ENCODE peak calls at places on chromosomes 16 and 17, in nine cellular contexts. Z is sigmoid colon, N is GM12878, O is AG04449, M is breast epithelium, P is heart right ventricle, T is H1, I is ascending aorta, S is A549. F is an unnamed sample.

GRCh38 chr17:82848022-82848592 is 8.3 kb upstream of the ZNF750 start:
- DNase-seq in M (peak; percentile 74), O (no peak), P (peak; percentile 50), N (no peak), I (no peak), S (no peak), T (no peak), Z (peak; percentile 84), F (peak; percentile 88)

GRCh38 chr17:35051579-35052239 is 11.8 kb downstream of the RFFL start:
- DNase-seq in Z (no peak), T (no peak), M (no peak), O (no peak), I (no peak), N (no peak), S (no peak), P (no peak), F (no peak)

GRCh38 chr17:32268734-32269288 is 3.2 kb downstream of the RHBDL3 start:
- DNase-seq in S (no peak), O (no peak), P (no peak), I (no peak), Z (no peak), M (no peak), T (no peak), N (no peak), F (no peak)

GRCh38 chr16:67942200-67942509 is 1.8 kb downstream of the LCAT start:
- DNase-seq in I (no peak), T (peak; percentile 49), N (no peak), O (no peak), S (peak; percentile 67), P (no peak), M (no peak), Z (no peak), F (peak; percentile 21)

GRCh38 chr16:1002399-1003161 is 21.0 kb downstream of the SOX8 start:
- DNase-seq in Z (no peak), S (peak; percentile 90), P (no peak), N (no peak), M (peak; percentile 63), T (no peak), I (peak; percentile 78), O (no peak), F (no peak)

GRCh38 chr17:4839965-4840892 is 7.1 kb downstream of the MINK1 start:
- DNase-seq in O (no peak), T (no peak), Z (no peak), S (no peak), M (no peak), N (no peak), P (no peak), I (no peak), F (no peak)

GRCh38 chr17:1043601-1044251 is 46.8 kb downstream of the TIMM22 start:
- DNase-seq in M (no peak), Z (peak; percentile 81), N (no peak), S (no peak), O (no peak), T (no peak), P (peak; percentile 83), I (peak; percentile 86), F (no peak)

GRCh38 chr16:51261919-51262318 is 110.8 kb upstream of the SALL1 start:
- DNase-seq in S (no peak), T (no peak), I (no peak), M (no peak), O (no peak), P (no peak), N (no peak), Z (no peak), F (no peak)

GRCh38 chr16:84054916-84055315 is 12.3 kb upstream of the SLC38A8 start:
- DNase-seq in M (no peak), Z (peak; percentile 55), T (no peak), S (no peak), N (no peak), I (no peak), O (no peak), P (no peak), F (no peak)

GRCh38 chr17:9217151-9218067 is 196.1 kb downstream of the NTN1 start:
- DNase-seq in M (no peak), I (no peak), O (peak; percentile 12), P (no peak), N (no peak), S (no peak), Z (peak; percentile 60), T (no peak), F (peak; percentile 58)

GRCh38 chr16:48609453-48610023 is 442 bp downstream of the N4BP1 start:
- DNase-seq in T (no peak), N (no peak), Z (peak; percentile 82), M (no peak), I (peak; percentile 67), S (peak; percentile 47), P (peak; percentile 78), O (no peak), F (peak; percentile 14)

GRCh38 chr17:58352018-58352842 is at the start of gene SUPT4H1:
- DNase-seq in O (peak; percentile 36), I (peak; percentile 91), Z (peak; percentile 93), T (peak; percentile 80), S (peak; percentile 95), P (peak; percentile 87), N (peak; percentile 73), M (peak; percentile 88), F (peak; percentile 86)

GRCh38 chr17:34798581-34798980 is 162.7 kb downstream of the CCT6B start:
- DNase-seq in O (no peak), S (no peak), T (peak; percentile 70), P (no peak), Z (no peak), M (no peak), I (no peak), N (no peak), F (no peak)

GRCh38 chr16:11978080-11978479 is 1.5 kb downstream of the SNX29 start:
- DNase-seq in O (no peak), I (no peak), N (no peak), M (no peak), S (no peak), T (no peak), P (no peak), Z (no peak), F (no peak)

GRCh38 chr17:77371888-77372443 is 231.2 kb downstream of the SEC14L1 start:
- DNase-seq in M (no peak), Z (no peak), T (no peak), S (no peak), I (no peak), P (no peak), O (no peak), N (no peak), F (no peak)

GRCh38 chr17:77372444-77373297 is 231.9 kb downstream of the SEC14L1 start:
- DNase-seq in P (peak; percentile 92), Z (peak; percentile 95), M (no peak), O (no peak), N (no peak), I (peak; percentile 90), T (peak; percentile 59), S (no peak), F (peak; percentile 45)

GRCh38 chr17:77369544-77369971 is 228.8 kb downstream of the SEC14L1 start:
- DNase-seq in Z (peak; percentile 59), S (no peak), I (no peak), P (no peak), M (no peak), N (no peak), T (no peak), O (no peak), F (no peak)

GRCh38 chr17:77370536-77370935 is 229.8 kb downstream of the SEC14L1 start:
- DNase-seq in I (no peak), T (no peak), O (no peak), N (no peak), Z (peak; percentile 66), M (no peak), S (no peak), P (no peak), F (no peak)

GRCh38 chr17:77371117-77371887 is 230.5 kb downstream of the SEC14L1 start:
- DNase-seq in P (no peak), N (no peak), S (no peak), I (no peak), O (peak; percentile 62), T (no peak), Z (peak; percentile 67), M (no peak), F (no peak)
- H3K4me3 ChIP-seq in P (no peak overlapping the region), N (peak overlapping the region; percentile 58), S (no peak overlapping the region), I (no peak overlapping the region), O (peak overlapping the region; percentile 79), T (no peak overlapping the region), Z (peak overlapping the region; percentile 83), M (no peak overlapping the region), F (no peak overlapping the region)

DNA sequence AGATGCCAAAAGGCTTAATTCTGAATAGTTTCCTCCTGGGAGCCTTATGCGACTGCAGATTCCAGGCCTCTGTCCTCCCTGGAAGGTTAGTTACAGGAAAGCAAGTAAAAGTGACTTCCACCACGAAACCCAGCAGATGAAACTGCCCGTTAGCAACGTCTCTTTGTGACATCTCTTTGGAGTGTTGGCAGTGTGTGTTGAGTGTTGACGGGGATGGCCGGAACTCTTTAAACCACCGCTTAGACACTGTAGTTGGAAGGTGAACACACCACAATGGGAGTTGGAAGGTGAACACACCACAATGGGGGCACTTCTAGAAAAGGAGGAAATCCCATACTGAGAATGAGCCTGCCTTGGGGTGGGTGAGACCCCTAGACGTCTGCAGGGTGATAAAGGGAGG is 858 bp downstream of the SKAP1 start:
- DNase-seq in N (no peak), Z (no peak), I (no peak), S (no peak), P (no peak), T (no peak), M (no peak), O (no peak), F (no peak)
- H3K4me3 ChIP-seq in N (peak overlapping the region; percentile 94), Z (no peak overlapping the region), I (no peak overlapping the region), S (no peak overlapping the region), P (peak overlapping the region; percentile 52), T (no peak overlapping the region), M (peak overlapping the region; percentile 63), O (no peak overlapping the region), F (no peak overlapping the region)

GRCh38 chr16:70684146-70685060 is 1.4 kb downstream of the MTSS2 start:
- DNase-seq in S (no peak), N (no peak), O (no peak), I (no peak), P (peak; percentile 34), T (no peak), M (no peak), Z (no peak), F (no peak)
- H3K4me3 ChIP-seq in S (peak overlapping the region; percentile 84), N (no peak overlapping the region), O (peak overlapping the region; percentile 86), I (peak overlapping the region; percentile 89), P (peak overlapping the region; percentile 64), T (peak overlapping the region; percentile 63), M (peak overlapping the region; percentile 94), Z (peak overlapping the region; percentile 85), F (peak overlapping the region; percentile 86)

DNA sequence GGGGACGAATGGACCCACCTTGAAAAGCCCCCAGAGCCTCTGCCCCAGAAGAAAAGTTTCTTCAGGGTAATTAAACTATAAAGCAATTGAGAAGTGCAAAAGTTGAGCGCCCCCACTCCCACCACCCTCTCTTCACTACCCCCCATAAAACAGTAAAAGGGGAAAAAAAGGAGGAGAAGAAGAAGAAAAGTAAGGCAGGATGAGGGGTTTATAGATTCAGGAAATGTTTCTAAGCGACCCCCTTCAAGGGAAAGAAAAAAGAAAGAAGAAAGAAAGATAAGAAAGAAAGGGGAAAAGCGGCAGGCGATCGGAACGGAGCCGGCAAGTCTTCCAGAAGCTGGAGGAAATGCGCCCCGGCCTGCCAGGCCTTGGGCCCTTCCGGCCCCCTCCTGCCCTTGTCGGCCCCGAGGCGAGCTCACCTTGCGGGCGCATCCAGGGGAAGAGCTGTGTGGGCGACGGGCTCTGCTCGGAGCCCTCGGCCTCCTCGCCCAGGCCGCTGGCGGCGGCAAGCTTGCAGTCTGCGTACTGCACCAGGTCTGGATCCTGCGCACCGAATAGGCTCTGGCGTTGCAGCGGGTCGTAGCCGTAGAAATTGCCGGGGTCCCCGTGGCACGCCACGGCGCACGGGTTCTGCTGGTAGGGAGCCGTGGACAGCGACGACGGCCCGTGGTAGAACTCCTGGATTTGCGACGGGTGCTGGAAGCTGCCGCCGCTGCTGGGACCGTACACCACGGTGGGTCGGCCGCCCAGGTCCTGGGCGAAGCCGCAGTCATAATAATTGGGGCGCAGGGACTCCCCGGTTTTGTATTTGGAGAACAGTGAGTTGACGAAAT is 1.0 kb downstream of the HOXB8 start:
- DNase-seq in O (no peak), M (no peak), I (no peak), N (no peak), S (peak; percentile 71), Z (no peak), T (no peak), P (no peak), F (no peak)
- H3K4me3 ChIP-seq in O (peak overlapping the region; percentile 67), M (peak overlapping the region; percentile 78), I (peak overlapping the region; percentile 39), N (no peak overlapping the region), S (peak overlapping the region; percentile 74), Z (peak overlapping the region; percentile 7), T (no peak overlapping the region), P (peak overlapping the region; percentile 17), F (no peak overlapping the region)